ENCODE peak calls at places on chromosomes 3 and 15, in seven cellular contexts. One of them, this sample, is unnamed.

GRCh38 chr15:79924379-79924778 is 27.6 kb upstream of the MTHFS start:
- DNase-seq in stomach: no peak
- DNase-seq in right lobe of liver: no peak
- DNase-seq in SJSA1: no peak
- DNase-seq in psoas muscle: no peak
- DNase-seq in mesenchymal stem cell: no peak
- DNase-seq in heart left ventricle: no peak
- DNase-seq in this sample: no peak

GRCh38 chr3:12706504-12707253 is 42.8 kb upstream of the RAF1 start:
- DNase-seq in SJSA1: peak; percentile 57
- DNase-seq in right lobe of liver: peak; percentile 40
- DNase-seq in stomach: peak; percentile 71
- DNase-seq in mesenchymal stem cell: peak; percentile 78
- DNase-seq in psoas muscle: peak; percentile 58
- DNase-seq in heart left ventricle: peak; percentile 65
- DNase-seq in this sample: peak; percentile 89

GRCh38 chr15:68364028-68364659 is 67.8 kb downstream of the ITGA11 start:
- DNase-seq in right lobe of liver: no peak
- DNase-seq in psoas muscle: no peak
- DNase-seq in stomach: no peak
- DNase-seq in heart left ventricle: peak; percentile 77
- DNase-seq in SJSA1: no peak
- DNase-seq in mesenchymal stem cell: peak; percentile 90
- DNase-seq in this sample: no peak

GRCh38 chr15:71572452-71573053 is 237.8 kb upstream of the NR2E3 start:
- DNase-seq in SJSA1: no peak
- DNase-seq in mesenchymal stem cell: no peak
- DNase-seq in stomach: peak; percentile 76
- DNase-seq in right lobe of liver: no peak
- DNase-seq in heart left ventricle: no peak
- DNase-seq in psoas muscle: no peak
- DNase-seq in this sample: peak; percentile 31

GRCh38 chr3:146156801-146157310 is 4.1 kb downstream of the PLOD2 start:
- DNase-seq in SJSA1: no peak
- DNase-seq in stomach: peak; percentile 59
- DNase-seq in mesenchymal stem cell: no peak
- DNase-seq in psoas muscle: no peak
- DNase-seq in right lobe of liver: no peak
- DNase-seq in heart left ventricle: no peak
- DNase-seq in this sample: peak; percentile 47

GRCh38 chr3:13200951-13201350 is 127.7 kb upstream of the IQSEC1 start:
- DNase-seq in right lobe of liver: no peak
- DNase-seq in stomach: no peak
- DNase-seq in psoas muscle: peak; percentile 22
- DNase-seq in SJSA1: no peak
- DNase-seq in mesenchymal stem cell: no peak
- DNase-seq in heart left ventricle: no peak
- DNase-seq in this sample: no peak

GRCh38 chr3:139557041-139557440 is 17.5 kb upstream of the RBP1 start:
- DNase-seq in stomach: no peak
- DNase-seq in mesenchymal stem cell: no peak
- DNase-seq in SJSA1: no peak
- DNase-seq in heart left ventricle: no peak
- DNase-seq in psoas muscle: no peak
- DNase-seq in right lobe of liver: no peak
- DNase-seq in this sample: no peak

GRCh38 chr15:82021992-82022391 is 23.8 kb downstream of the MEX3B start:
- DNase-seq in mesenchymal stem cell: peak; percentile 45
- DNase-seq in SJSA1: no peak
- DNase-seq in psoas muscle: no peak
- DNase-seq in right lobe of liver: no peak
- DNase-seq in stomach: no peak
- DNase-seq in heart left ventricle: peak; percentile 58
- DNase-seq in this sample: no peak

GRCh38 chr3:73550011-73550410 is 74.7 kb downstream of the PDZRN3 start:
- DNase-seq in mesenchymal stem cell: no peak
- DNase-seq in heart left ventricle: no peak
- DNase-seq in SJSA1: no peak
- DNase-seq in stomach: no peak
- DNase-seq in right lobe of liver: no peak
- DNase-seq in psoas muscle: no peak
- DNase-seq in this sample: no peak

GRCh38 chr15:44231842-44232241 is 36.8 kb upstream of the FRMD5 start:
- DNase-seq in right lobe of liver: no peak
- DNase-seq in heart left ventricle: no peak
- DNase-seq in psoas muscle: no peak
- DNase-seq in SJSA1: no peak
- DNase-seq in stomach: no peak
- DNase-seq in mesenchymal stem cell: no peak
- DNase-seq in this sample: no peak

GRCh38 chr3:42159706-42160472 is 68.7 kb downstream of the TRAK1 start:
- DNase-seq in heart left ventricle: peak; percentile 59
- DNase-seq in SJSA1: no peak
- DNase-seq in mesenchymal stem cell: peak; percentile 34
- DNase-seq in stomach: peak; percentile 86
- DNase-seq in right lobe of liver: no peak
- DNase-seq in psoas muscle: peak; percentile 50
- DNase-seq in this sample: peak; percentile 96

GRCh38 chr3:9715127-9715526 is 11.5 kb downstream of the CPNE9 start:
- DNase-seq in mesenchymal stem cell: no peak
- DNase-seq in SJSA1: no peak
- DNase-seq in psoas muscle: no peak
- DNase-seq in right lobe of liver: no peak
- DNase-seq in stomach: no peak
- DNase-seq in heart left ventricle: no peak
- DNase-seq in this sample: no peak

GRCh38 chr15:64851503-64851840 is 9.8 kb downstream of the PLEKHO2 start:
- DNase-seq in heart left ventricle: no peak
- DNase-seq in right lobe of liver: no peak
- DNase-seq in SJSA1: peak; percentile 58
- DNase-seq in psoas muscle: no peak
- DNase-seq in mesenchymal stem cell: peak; percentile 91
- DNase-seq in stomach: no peak
- DNase-seq in this sample: no peak

GRCh38 chr3:132433121-132433520 is 15.8 kb downstream of the DNAJC13 start:
- DNase-seq in mesenchymal stem cell: peak; percentile 60
- DNase-seq in SJSA1: no peak
- DNase-seq in right lobe of liver: no peak
- DNase-seq in stomach: no peak
- DNase-seq in heart left ventricle: no peak
- DNase-seq in psoas muscle: no peak
- DNase-seq in this sample: no peak

GRCh38 chr3:73772599-73772998 is 147.9 kb upstream of the PDZRN3 start:
- DNase-seq in mesenchymal stem cell: no peak
- DNase-seq in SJSA1: no peak
- DNase-seq in stomach: no peak
- DNase-seq in heart left ventricle: no peak
- DNase-seq in right lobe of liver: no peak
- DNase-seq in psoas muscle: no peak
- DNase-seq in this sample: no peak

GRCh38 chr15:71891026-71891425 is 80.7 kb downstream of the NR2E3 start:
- DNase-seq in SJSA1: no peak
- DNase-seq in heart left ventricle: peak; percentile 43
- DNase-seq in psoas muscle: no peak
- DNase-seq in mesenchymal stem cell: no peak
- DNase-seq in stomach: no peak
- DNase-seq in right lobe of liver: no peak
- DNase-seq in this sample: peak; percentile 1

GRCh38 chr15:26882112-26882511 is 15.2 kb downstream of the GABRA5 start:
- DNase-seq in heart left ventricle: no peak
- DNase-seq in psoas muscle: no peak
- DNase-seq in right lobe of liver: no peak
- DNase-seq in mesenchymal stem cell: no peak
- DNase-seq in stomach: no peak
- DNase-seq in SJSA1: no peak
- DNase-seq in this sample: no peak

GRCh38 chr3:139561428-139561827 is 21.9 kb upstream of the RBP1 start:
- DNase-seq in psoas muscle: no peak
- DNase-seq in stomach: no peak
- DNase-seq in heart left ventricle: no peak
- DNase-seq in right lobe of liver: no peak
- DNase-seq in mesenchymal stem cell: no peak
- DNase-seq in SJSA1: no peak
- DNase-seq in this sample: no peak

GRCh38 chr3:71456826-71457225 is 126.7 kb downstream of the FOXP1 start:
- DNase-seq in mesenchymal stem cell: no peak
- DNase-seq in right lobe of liver: no peak
- DNase-seq in stomach: no peak
- DNase-seq in psoas muscle: no peak
- DNase-seq in heart left ventricle: no peak
- DNase-seq in SJSA1: no peak
- DNase-seq in this sample: no peak

GRCh38 chr3:100710355-100711198 is 1.3 kb downstream of the TFG start:
- DNase-seq in stomach: peak; percentile 32
- DNase-seq in right lobe of liver: peak; percentile 27
- DNase-seq in heart left ventricle: no peak
- DNase-seq in mesenchymal stem cell: peak; percentile 92
- DNase-seq in SJSA1: peak; percentile 57
- DNase-seq in psoas muscle: no peak
- DNase-seq in this sample: peak; percentile 90

GRCh38 chr15:50828610-50829206 is 63.2 kb upstream of the SPPL2A start:
- DNase-seq in heart left ventricle: peak; percentile 36
- DNase-seq in psoas muscle: peak; percentile 72
- DNase-seq in mesenchymal stem cell: peak; percentile 96
- DNase-seq in right lobe of liver: peak; percentile 24
- DNase-seq in SJSA1: peak; percentile 63
- DNase-seq in stomach: no peak
- DNase-seq in this sample: peak; percentile 75

GRCh38 chr3:65960087-65960486 is 78.6 kb downstream of the MAGI1 start:
- DNase-seq in SJSA1: no peak
- DNase-seq in mesenchymal stem cell: no peak
- DNase-seq in right lobe of liver: no peak
- DNase-seq in stomach: no peak
- DNase-seq in psoas muscle: no peak
- DNase-seq in heart left ventricle: no peak
- DNase-seq in this sample: no peak

GRCh38 chr3:150798122-150798618 is 35.2 kb upstream of the SIAH2 start:
- DNase-seq in psoas muscle: no peak
- DNase-seq in heart left ventricle: no peak
- DNase-seq in stomach: peak; percentile 35
- DNase-seq in right lobe of liver: no peak
- DNase-seq in mesenchymal stem cell: peak; percentile 6
- DNase-seq in SJSA1: no peak
- DNase-seq in this sample: no peak

GRCh38 chr3:32274306-32274705 is 35.8 kb downstream of the CMTM8 start:
- DNase-seq in right lobe of liver: no peak
- DNase-seq in SJSA1: no peak
- DNase-seq in mesenchymal stem cell: no peak
- DNase-seq in psoas muscle: no peak
- DNase-seq in stomach: no peak
- DNase-seq in heart left ventricle: no peak
- DNase-seq in this sample: no peak

GRCh38 chr15:44712108-44713005 is 1.0 kb downstream of the B2M start:
- DNase-seq in mesenchymal stem cell: peak; percentile 92
- DNase-seq in heart left ventricle: peak; percentile 79
- DNase-seq in psoas muscle: peak; percentile 61
- DNase-seq in SJSA1: peak; percentile 82
- DNase-seq in stomach: peak; percentile 74
- DNase-seq in right lobe of liver: peak; percentile 54
- DNase-seq in this sample: peak; percentile 92

GRCh38 chr3:114730397-114730796 is 416.7 kb downstream of the ZBTB20 start:
- DNase-seq in mesenchymal stem cell: no peak
- DNase-seq in right lobe of liver: no peak
- DNase-seq in psoas muscle: no peak
- DNase-seq in heart left ventricle: no peak
- DNase-seq in stomach: no peak
- DNase-seq in SJSA1: no peak
- DNase-seq in this sample: no peak

GRCh38 chr15:99187886-99188285 is 61.5 kb downstream of the TTC23 start:
- DNase-seq in right lobe of liver: no peak
- DNase-seq in SJSA1: no peak
- DNase-seq in psoas muscle: no peak
- DNase-seq in stomach: no peak
- DNase-seq in heart left ventricle: no peak
- DNase-seq in mesenchymal stem cell: no peak
- DNase-seq in this sample: no peak
- H3K27me3 ChIP-seq in right lobe of liver: no peaks in the 10 kb centered on the region
- H3K27me3 ChIP-seq in SJSA1: no peaks in the 10 kb centered on the region
- H3K27me3 ChIP-seq in psoas muscle: no peaks in the 10 kb centered on the region
- H3K27me3 ChIP-seq in stomach: no peaks in the 10 kb centered on the region
- H3K27me3 ChIP-seq in heart left ventricle: no peaks in the 10 kb centered on the region
- H3K27me3 ChIP-seq in mesenchymal stem cell: no peaks in the 10 kb centered on the region
- H3K27me3 ChIP-seq in this sample: no peaks in the 10 kb centered on the region

DNA sequence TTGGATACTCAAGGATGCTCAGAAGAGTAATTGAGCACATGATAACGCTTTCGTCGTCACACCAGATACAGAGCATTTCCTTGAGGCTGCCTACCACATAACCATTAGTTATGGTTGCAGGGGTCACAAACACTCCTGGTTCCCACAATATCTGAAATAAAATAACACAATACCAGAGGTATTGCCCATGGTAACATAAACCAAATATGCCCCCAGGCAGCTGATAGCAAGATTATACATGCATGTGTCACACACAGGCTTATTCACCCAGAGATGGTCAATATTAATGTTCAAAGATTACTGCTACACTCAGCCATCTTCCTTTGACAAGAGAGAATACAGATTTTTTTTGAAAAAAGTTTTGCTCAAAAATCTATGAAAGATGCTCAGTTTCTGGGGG is 7.3 kb downstream of the RPL39L start:
- DNase-seq in heart left ventricle: no peak
- DNase-seq in SJSA1: no peak
- DNase-seq in psoas muscle: no peak
- DNase-seq in mesenchymal stem cell: no peak
- DNase-seq in right lobe of liver: no peak
- DNase-seq in stomach: no peak
- DNase-seq in this sample: no peak
- H3K9me3 ChIP-seq in heart left ventricle: no peaks in the 10 kb centered on the region
- H3K9me3 ChIP-seq in SJSA1: no peaks in the 10 kb centered on the region
- H3K9me3 ChIP-seq in psoas muscle: no peaks in the 10 kb centered on the region
- H3K9me3 ChIP-seq in mesenchymal stem cell: no peaks in the 10 kb centered on the region
- H3K9me3 ChIP-seq in right lobe of liver: no peaks in the 10 kb centered on the region
- H3K9me3 ChIP-seq in stomach: no peaks in the 10 kb centered on the region
- H3K9me3 ChIP-seq in this sample: no peaks in the 10 kb centered on the region

GRCh38 chr15:75420698-75421097 is 30.8 kb downstream of the SIN3A start:
- DNase-seq in heart left ventricle: no peak
- DNase-seq in right lobe of liver: no peak
- DNase-seq in psoas muscle: no peak
- DNase-seq in mesenchymal stem cell: peak; percentile 6
- DNase-seq in stomach: no peak
- DNase-seq in SJSA1: no peak
- DNase-seq in this sample: no peak
- H3K36me3 ChIP-seq in heart left ventricle: peaks cover 12% of the 10 kb centered on the region
- H3K36me3 ChIP-seq in right lobe of liver: peaks cover 28% of the 10 kb centered on the region
- H3K36me3 ChIP-seq in psoas muscle: no peaks in the 10 kb centered on the region
- H3K36me3 ChIP-seq in mesenchymal stem cell: peaks cover 22% of the 10 kb centered on the region
- H3K36me3 ChIP-seq in stomach: peaks cover 71% of the 10 kb centered on the region
- H3K36me3 ChIP-seq in SJSA1: peaks cover 50% of the 10 kb centered on the region
- H3K36me3 ChIP-seq in this sample: peaks cover 10% of the 10 kb centered on the region

DNA sequence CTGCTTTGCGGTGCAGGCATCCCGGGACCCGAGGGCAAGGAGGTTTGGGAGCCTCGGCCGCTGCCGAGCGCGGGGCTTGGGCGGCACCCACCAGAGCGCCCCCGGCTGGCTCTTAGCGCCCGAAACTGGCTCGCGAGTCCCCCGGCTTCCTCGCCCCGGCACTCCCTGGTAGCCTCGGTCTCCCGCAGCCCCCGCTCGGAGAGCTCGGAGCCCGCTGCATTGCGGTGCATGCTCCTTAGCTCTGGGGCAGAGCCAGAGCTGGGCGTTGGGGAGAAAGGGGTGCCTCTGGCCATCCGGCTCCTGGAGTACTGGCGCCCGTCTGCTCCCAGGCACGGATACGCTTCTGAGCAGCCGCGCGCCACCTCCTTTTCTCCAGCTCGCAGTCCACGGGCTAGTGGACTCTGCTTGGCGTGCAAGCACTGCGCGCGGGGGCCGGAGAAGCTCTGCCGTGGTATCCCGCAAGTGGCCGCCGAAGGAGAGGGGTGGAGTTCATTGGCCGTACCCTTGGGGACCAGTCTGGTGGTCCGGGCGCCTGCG is 784 bp downstream of the EPHB1 start:
- DNase-seq in mesenchymal stem cell: peak; percentile 23
- DNase-seq in right lobe of liver: peak; percentile 27
- DNase-seq in heart left ventricle: no peak
- DNase-seq in stomach: no peak
- DNase-seq in psoas muscle: peak; percentile 63
- DNase-seq in SJSA1: no peak
- DNase-seq in this sample: no peak
- H3K27me3 ChIP-seq in mesenchymal stem cell: peaks cover 11% of the 10 kb centered on the region
- H3K27me3 ChIP-seq in right lobe of liver: peaks cover 12% of the 10 kb centered on the region
- H3K27me3 ChIP-seq in heart left ventricle: peaks cover 8% of the 10 kb centered on the region
- H3K27me3 ChIP-seq in stomach: peaks cover 3% of the 10 kb centered on the region
- H3K27me3 ChIP-seq in psoas muscle: peaks cover 11% of the 10 kb centered on the region
- H3K27me3 ChIP-seq in SJSA1: peaks cover 33% of the 10 kb centered on the region
- H3K27me3 ChIP-seq in this sample: peaks cover 9% of the 10 kb centered on the region

This sample was measured in small intestine.